ENCODE peak calls at places on chromosome X, in six cellular contexts. One of them, this sample, is unnamed.

GRCh38 chrX:29138003-29138402 is 550.8 kb downstream of the IL1RAPL1 start:
- DNase-seq in PC-3: no peak
- DNase-seq in neuronal stem cell: no peak
- DNase-seq in DND-41: no peak
- DNase-seq in IMR-90: no peak
- DNase-seq in fibroblast of lung: no peak
- DNase-seq in this sample: no peak

GRCh38 chrX:56800801-56801200 is 71.8 kb downstream of the NBDY start:
- DNase-seq in PC-3: no peak
- DNase-seq in neuronal stem cell: no peak
- DNase-seq in DND-41: no peak
- DNase-seq in IMR-90: no peak
- DNase-seq in fibroblast of lung: no peak
- DNase-seq in this sample: no peak

GRCh38 chrX:16653424-16653823 is 3.5 kb downstream of the S100G start:
- DNase-seq in PC-3: peak; percentile 43
- DNase-seq in neuronal stem cell: no peak
- DNase-seq in DND-41: no peak
- DNase-seq in IMR-90: no peak
- DNase-seq in fibroblast of lung: no peak
- DNase-seq in this sample: no peak

GRCh38 chrX:45849261-45849660 is 648.6 kb upstream of the DIPK2B start:
- DNase-seq in PC-3: peak; percentile 85
- DNase-seq in neuronal stem cell: no peak
- DNase-seq in DND-41: peak; percentile 41
- DNase-seq in IMR-90: peak; percentile 86
- DNase-seq in fibroblast of lung: peak; percentile 83
- DNase-seq in this sample: peak; percentile 78

GRCh38 chrX:78522601-78523000 is 136.5 kb downstream of the RTL3 start:
- DNase-seq in PC-3: no peak
- DNase-seq in neuronal stem cell: no peak
- DNase-seq in DND-41: no peak
- DNase-seq in IMR-90: no peak
- DNase-seq in fibroblast of lung: no peak
- DNase-seq in this sample: no peak

GRCh38 chrX:22520128-22520828 is 247.6 kb downstream of the CBLL2 start:
- DNase-seq in PC-3: peak; percentile 85
- DNase-seq in neuronal stem cell: no peak
- DNase-seq in DND-41: no peak
- DNase-seq in IMR-90: no peak
- DNase-seq in fibroblast of lung: no peak
- DNase-seq in this sample: peak; percentile 55

GRCh38 chrX:155246748-155247147 is 17.5 kb downstream of the RAB39B start:
- DNase-seq in PC-3: no peak
- DNase-seq in neuronal stem cell: no peak
- DNase-seq in DND-41: no peak
- DNase-seq in IMR-90: peak; percentile 4
- DNase-seq in fibroblast of lung: no peak
- DNase-seq in this sample: no peak

GRCh38 chrX:41014776-41015175 is 70.5 kb upstream of the USP9X start:
- DNase-seq in PC-3: peak; percentile 88
- DNase-seq in neuronal stem cell: no peak
- DNase-seq in DND-41: no peak
- DNase-seq in IMR-90: peak; percentile 45
- DNase-seq in fibroblast of lung: no peak
- DNase-seq in this sample: peak; percentile 63

GRCh38 chrX:153582896-153583295 is 16.0 kb downstream of the CCNQ start:
- DNase-seq in PC-3: no peak
- DNase-seq in neuronal stem cell: no peak
- DNase-seq in DND-41: peak; percentile 81
- DNase-seq in IMR-90: peak; percentile 37
- DNase-seq in fibroblast of lung: peak; percentile 16
- DNase-seq in this sample: no peak

GRCh38 chrX:40651620-40652223 is 4.4 kb upstream of the CXorf38 start:
- DNase-seq in PC-3: peak; percentile 69
- DNase-seq in neuronal stem cell: peak; percentile 38
- DNase-seq in DND-41: peak; percentile 69
- DNase-seq in IMR-90: peak; percentile 65
- DNase-seq in fibroblast of lung: peak; percentile 64
- DNase-seq in this sample: no peak

GRCh38 chrX:32137525-32137924 is 1065.7 kb upstream of the FTHL17 start:
- DNase-seq in PC-3: no peak
- DNase-seq in neuronal stem cell: peak; percentile 9
- DNase-seq in DND-41: peak; percentile 4
- DNase-seq in IMR-90: no peak
- DNase-seq in fibroblast of lung: peak; percentile 7
- DNase-seq in this sample: no peak

GRCh38 chrX:72624194-72624593 is 51.6 kb upstream of the HDAC8 start:
- DNase-seq in PC-3: no peak
- DNase-seq in neuronal stem cell: no peak
- DNase-seq in DND-41: no peak
- DNase-seq in IMR-90: no peak
- DNase-seq in fibroblast of lung: no peak
- DNase-seq in this sample: no peak

GRCh38 chrX:125998432-125998831 is 167.7 kb downstream of the DCAF12L2 start:
- DNase-seq in PC-3: peak; percentile 47
- DNase-seq in neuronal stem cell: no peak
- DNase-seq in DND-41: no peak
- DNase-seq in IMR-90: no peak
- DNase-seq in fibroblast of lung: no peak
- DNase-seq in this sample: no peak

GRCh38 chrX:78571849-78572248 is 87.3 kb downstream of the RTL3 start:
- DNase-seq in PC-3: no peak
- DNase-seq in neuronal stem cell: no peak
- DNase-seq in DND-41: no peak
- DNase-seq in IMR-90: no peak
- DNase-seq in fibroblast of lung: no peak
- DNase-seq in this sample: no peak

GRCh38 chrX:114615765-114616164 is 31.9 kb downstream of the HTR2C start:
- DNase-seq in PC-3: no peak
- DNase-seq in neuronal stem cell: no peak
- DNase-seq in DND-41: no peak
- DNase-seq in IMR-90: no peak
- DNase-seq in fibroblast of lung: no peak
- DNase-seq in this sample: no peak

GRCh38 chrX:9878141-9878875 is 88.8 kb upstream of the CLDN34 start:
- DNase-seq in PC-3: no peak
- DNase-seq in neuronal stem cell: no peak
- DNase-seq in DND-41: no peak
- DNase-seq in IMR-90: peak; percentile 65
- DNase-seq in fibroblast of lung: no peak
- DNase-seq in this sample: no peak

GRCh38 chrX:41599507-41599906 is 89.3 kb upstream of the GPR34 start:
- DNase-seq in PC-3: no peak
- DNase-seq in neuronal stem cell: no peak
- DNase-seq in DND-41: no peak
- DNase-seq in IMR-90: no peak
- DNase-seq in fibroblast of lung: no peak
- DNase-seq in this sample: no peak

GRCh38 chrX:103063191-103063845 is 653 bp downstream of the BEX1 start:
- DNase-seq in PC-3: peak; percentile 43
- DNase-seq in neuronal stem cell: peak; percentile 59
- DNase-seq in DND-41: no peak
- DNase-seq in IMR-90: peak; percentile 12
- DNase-seq in fibroblast of lung: peak; percentile 29
- DNase-seq in this sample: no peak

GRCh38 chrX:128929281-128930057 is 593.8 kb downstream of the SMARCA1 start:
- DNase-seq in PC-3: peak; percentile 5
- DNase-seq in neuronal stem cell: no peak
- DNase-seq in DND-41: no peak
- DNase-seq in IMR-90: no peak
- DNase-seq in fibroblast of lung: no peak
- DNase-seq in this sample: no peak

DNA sequence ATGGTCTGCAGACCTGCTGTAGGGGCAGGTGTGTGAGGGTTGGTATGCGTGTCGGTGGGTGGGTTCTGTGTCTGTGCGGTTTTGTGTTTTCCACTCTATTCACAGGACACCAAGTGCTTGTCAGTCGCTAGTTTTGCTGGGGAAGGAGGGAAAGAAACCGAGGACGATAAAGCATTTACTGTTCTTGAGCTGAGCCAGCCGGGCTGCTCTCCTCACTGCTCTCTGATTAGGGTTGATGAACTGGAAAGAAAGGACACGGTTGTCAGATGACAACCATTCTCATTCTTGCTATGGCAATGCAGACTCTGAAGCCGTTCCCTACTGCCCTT is 808 bp downstream of the EGFL6 start:
- DNase-seq in PC-3: no peak
- DNase-seq in neuronal stem cell: no peak
- DNase-seq in DND-41: no peak
- DNase-seq in IMR-90: no peak
- DNase-seq in fibroblast of lung: no peak
- DNase-seq in this sample: no peak
- H2AFZ ChIP-seq in PC-3: no peak overlapping the region
- H2AFZ ChIP-seq in neuronal stem cell: peak overlapping the region; percentile 72
- H2AFZ ChIP-seq in DND-41: no peak overlapping the region
- H2AFZ ChIP-seq in IMR-90: no peak overlapping the region
- H2AFZ ChIP-seq in fibroblast of lung: no peak overlapping the region
- H2AFZ ChIP-seq in this sample: no peak overlapping the region

GRCh38 chrX:3712870-3713224 is 602 bp downstream of the PRKX start:
- DNase-seq in PC-3: peak; percentile 1
- DNase-seq in neuronal stem cell: no peak
- DNase-seq in DND-41: no peak
- DNase-seq in IMR-90: no peak
- DNase-seq in fibroblast of lung: no peak
- DNase-seq in this sample: no peak
- H3K4me2 ChIP-seq in PC-3: peak overlapping the region; percentile 83
- H3K4me2 ChIP-seq in neuronal stem cell: peak overlapping the region; percentile 54
- H3K4me2 ChIP-seq in DND-41: peak overlapping the region; percentile 82
- H3K4me2 ChIP-seq in IMR-90: peak overlapping the region; percentile 90
- H3K4me2 ChIP-seq in fibroblast of lung: peak overlapping the region; percentile 25
- H3K4me2 ChIP-seq in this sample: peak overlapping the region; percentile 89

GRCh38 chrX:3044671-3045070 is 3.4 kb downstream of the ARSF start:
- DNase-seq in PC-3: no peak
- DNase-seq in neuronal stem cell: no peak
- DNase-seq in DND-41: no peak
- DNase-seq in IMR-90: no peak
- DNase-seq in fibroblast of lung: no peak
- DNase-seq in this sample: no peak
- H2AFZ ChIP-seq in PC-3: no peak overlapping the region
- H2AFZ ChIP-seq in neuronal stem cell: peak overlapping the region; percentile 29
- H2AFZ ChIP-seq in DND-41: no peak overlapping the region
- H2AFZ ChIP-seq in IMR-90: no peak overlapping the region
- H2AFZ ChIP-seq in fibroblast of lung: no peak overlapping the region
- H2AFZ ChIP-seq in this sample: no peak overlapping the region

GRCh38 chrX:133923548-133923947 is 61.8 kb downstream of the GPC3 start:
- DNase-seq in PC-3: no peak
- DNase-seq in neuronal stem cell: no peak
- DNase-seq in DND-41: peak; percentile 31
- DNase-seq in IMR-90: no peak
- DNase-seq in fibroblast of lung: no peak
- DNase-seq in this sample: no peak
- H3K4me2 ChIP-seq in PC-3: no peak overlapping the region
- H3K4me2 ChIP-seq in neuronal stem cell: no peak overlapping the region
- H3K4me2 ChIP-seq in DND-41: peak overlapping the region; percentile 68
- H3K4me2 ChIP-seq in IMR-90: no peak overlapping the region
- H3K4me2 ChIP-seq in fibroblast of lung: no peak overlapping the region
- H3K4me2 ChIP-seq in this sample: no peak overlapping the region